ENCODE peak calls at places on chromosomes 1 and 21, in ten cellular contexts. H is cardiac muscle cell, P is A549, J is right atrium auricular region, O is HCT116, T is spleen, B is endothelial cell, X is mammary epithelial cell, D is cardiac fibroblast, M is endothelial cell of umbilical vein. V is an unnamed sample.

GRCh38 chr21:26394341-26394740 is 178.7 kb downstream of the CYYR1 start:
- DNase-seq in H (no peak), P (no peak), J (no peak), O (no peak), T (no peak), B (no peak), X (no peak), D (no peak), M (no peak), V (no peak)

GRCh38 chr1:50917796-50918137 is 42.3 kb downstream of the FAF1 start:
- DNase-seq in H (no peak), P (no peak), J (no peak), O (no peak), T (no peak), B (no peak), X (no peak), D (no peak), M (no peak), V (no peak)

GRCh38 chr1:20491178-20491577 is 5.2 kb upstream of the CAMK2N1 start:
- DNase-seq in H (no peak), P (no peak), J (no peak), O (no peak), T (no peak), B (no peak), X (no peak), D (no peak), M (no peak), V (no peak)

GRCh38 chr1:54289939-54290233 is 89.9 kb downstream of the MRPL37 start:
- DNase-seq in H (no peak), P (no peak), J (no peak), O (no peak), T (no peak), B (no peak), X (no peak), D (no peak), M (no peak), V (no peak)

GRCh38 chr1:156124557-156125483 is 10.3 kb downstream of the LMNA start:
- DNase-seq in H (no peak), P (peak; percentile 85), J (no peak), O (no peak), T (no peak), B (no peak), X (peak; percentile 64), D (peak; percentile 67), M (no peak), V (no peak)

GRCh38 chr1:4018721-4019521 is 118.8 kb upstream of the C1orf174 start:
- DNase-seq in H (no peak), P (no peak), J (peak; percentile 53), O (no peak), T (peak; percentile 54), B (no peak), X (no peak), D (no peak), M (no peak), V (no peak)

GRCh38 chr1:152870831-152871730 is 7.0 kb upstream of the SMCP start:
- DNase-seq in H (peak; percentile 25), P (peak; percentile 45), J (no peak), O (peak; percentile 52), T (no peak), B (peak; percentile 57), X (peak; percentile 69), D (no peak), M (peak; percentile 12), V (no peak)

GRCh38 chr1:166876540-166876838 is 425 bp upstream of the TADA1 start:
- DNase-seq in H (no peak), P (no peak), J (no peak), O (no peak), T (no peak), B (no peak), X (no peak), D (no peak), M (no peak), V (no peak)

GRCh38 chr1:84379128-84379527 is 19.2 kb upstream of the DNASE2B start:
- DNase-seq in H (no peak), P (no peak), J (no peak), O (no peak), T (no peak), B (no peak), X (peak; percentile 59), D (peak; percentile 72), M (no peak), V (no peak)

GRCh38 chr1:244755673-244756072 is 79.8 kb upstream of the COX20 start:
- DNase-seq in H (no peak), P (no peak), J (no peak), O (no peak), T (no peak), B (no peak), X (no peak), D (no peak), M (no peak), V (no peak)

GRCh38 chr1:243454328-243454997 is 198.6 kb downstream of the SDCCAG8 start:
- DNase-seq in H (no peak), P (no peak), J (no peak), O (no peak), T (no peak), B (no peak), X (peak; percentile 29), D (no peak), M (no peak), V (no peak)

GRCh38 chr1:18452550-18452949 is 28.2 kb upstream of the KLHDC7A start:
- DNase-seq in H (peak; percentile 22), P (peak; percentile 21), J (no peak), O (peak; percentile 51), T (peak; percentile 2), B (no peak), X (no peak), D (peak; percentile 2), M (no peak), V (no peak)
- TF ChIP-seq CTCF in H (no peak), P (no peak), J (no peak), O (no peak), T (no peak), B (no peak), X (no peak), D (no peak), M (no peak), V (no peak)

GRCh38 chr1:39128959-39129358 is 75.5 kb upstream of the MACF1 start:
- DNase-seq in H (no peak), P (no peak), J (no peak), O (peak; percentile 61), T (no peak), B (no peak), X (peak; percentile 94), D (no peak), M (no peak), V (peak; percentile 87)

GRCh38 chr1:39130297-39130696 is 74.2 kb upstream of the MACF1 start:
- DNase-seq in H (no peak), P (peak; percentile 33), J (no peak), O (no peak), T (no peak), B (no peak), X (peak; percentile 97), D (peak; percentile 82), M (no peak), V (no peak)

GRCh38 chr1:39128126-39128525 is 76.4 kb upstream of the MACF1 start:
- DNase-seq in H (no peak), P (no peak), J (no peak), O (no peak), T (no peak), B (no peak), X (no peak), D (no peak), M (no peak), V (no peak)

GRCh38 chr1:39127513-39127912 is 77.0 kb upstream of the MACF1 start:
- DNase-seq in H (peak; percentile 24), P (peak; percentile 36), J (no peak), O (no peak), T (no peak), B (no peak), X (peak; percentile 50), D (peak; percentile 98), M (peak; percentile 99), V (no peak)

GRCh38 chr1:39129514-39129913 is 75.0 kb upstream of the MACF1 start:
- DNase-seq in H (no peak), P (peak; percentile 53), J (no peak), O (no peak), T (no peak), B (no peak), X (peak; percentile 46), D (peak; percentile 71), M (peak; percentile 67), V (no peak)
- TF ChIP-seq CTCF in H (peak; percentile 44), P (peak; percentile 38), J (peak; percentile 47), O (peak; percentile 30), T (no peak), B (no peak), X (peak; percentile 36), D (peak; percentile 28), M (peak; percentile 16), V (no peak)

DNA sequence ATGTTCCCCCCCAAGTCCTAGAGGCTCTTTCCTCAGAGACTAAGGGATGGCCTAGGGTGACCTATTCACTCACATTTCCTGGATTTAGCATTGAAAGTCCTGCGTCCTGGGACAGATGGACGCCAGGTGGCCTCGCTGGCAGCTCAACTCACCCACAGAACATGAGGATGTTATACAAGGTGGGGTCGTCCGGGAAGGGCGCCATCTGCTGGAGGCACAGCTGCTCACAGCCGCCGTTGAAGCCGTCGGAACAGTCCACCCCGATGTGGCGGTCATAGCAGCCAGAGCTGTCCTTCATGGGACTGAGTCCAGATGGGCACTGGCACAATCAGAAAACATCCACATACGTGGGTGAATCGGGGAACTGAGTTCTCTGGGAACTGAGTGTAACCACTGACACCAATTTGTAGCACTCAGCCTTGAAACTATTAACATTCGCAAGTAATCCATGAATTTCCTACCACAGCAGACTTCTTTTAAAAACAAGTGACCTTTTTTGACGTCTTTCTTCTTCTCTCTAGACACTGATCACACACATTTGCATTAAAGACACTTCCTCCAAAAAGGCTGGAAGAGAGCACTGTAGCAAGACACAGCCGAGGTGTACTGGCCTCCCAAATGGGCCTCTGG is 215.4 kb downstream of the ASTN1 start:
- DNase-seq in H (peak; percentile 84), P (peak; percentile 78), J (no peak), O (peak; percentile 63), T (no peak), B (peak; percentile 91), X (peak; percentile 68), D (peak; percentile 37), M (peak; percentile 2), V (peak; percentile 42)
- TF ChIP-seq CTCF in H (peak; percentile 79), P (peak; percentile 48), J (peak; percentile 67), O (peak; percentile 86), T (peak; percentile 32), B (peak; percentile 94), X (peak; percentile 81), D (peak; percentile 30), M (peak; percentile 42), V (no peak)

GRCh38 chr21:19326581-19327319 is 923.2 kb upstream of the TMPRSS15 start:
- DNase-seq in H (no peak), P (no peak), J (no peak), O (no peak), T (no peak), B (no peak), X (no peak), D (no peak), M (no peak), V (no peak)

GRCh38 chr21:19321688-19322087 is 918.1 kb upstream of the TMPRSS15 start:
- DNase-seq in H (no peak), P (no peak), J (no peak), O (no peak), T (no peak), B (no peak), X (no peak), D (no peak), M (no peak), V (no peak)

GRCh38 chr21:19322360-19322759 is 918.8 kb upstream of the TMPRSS15 start:
- DNase-seq in H (no peak), P (no peak), J (no peak), O (no peak), T (no peak), B (no peak), X (no peak), D (peak; percentile 11), M (no peak), V (no peak)
- TF ChIP-seq CTCF in H (peak; percentile 6), P (no peak), J (peak; percentile 34), O (no peak), T (no peak), B (no peak), X (no peak), D (no peak), M (no peak), V (no peak)

V was measured in lung.